ENCODE peak calls at places on chromosomes 16 and 17, in nine cellular contexts. One of them, this sample, is unnamed.

GRCh38 chr16:85248269-85248668 is 136.0 kb upstream of the CIBAR2 start:
- DNase-seq in stimulated activated CD8-positive, alpha-beta memory T cell treated with anti-CD3 and anti-CD28 coated beads, Interleukin-15, amount 100 ng/mL, for 48 hours: no peak
- DNase-seq in progenitor cell of endocrine pancreas: no peak
- DNase-seq in GM04503: no peak
- DNase-seq in stimulated activated CD4-positive, alpha-beta T cell treated with anti-CD3 and anti-CD28 coated beads, Interleukin-4, amount 100 ng/mL, for 24 hours: no peak
- DNase-seq in SW 1271: no peak
- DNase-seq in T47D: no peak
- DNase-seq in NCI-H2107: no peak
- DNase-seq in anterior cingulate cortex: no peak
- DNase-seq in this sample: no peak

GRCh38 chr17:50640701-50641338 is 6.1 kb downstream of the ABCC3 start:
- DNase-seq in anterior cingulate cortex: no peak
- DNase-seq in progenitor cell of endocrine pancreas: no peak
- DNase-seq in stimulated activated CD8-positive, alpha-beta memory T cell treated with anti-CD3 and anti-CD28 coated beads, Interleukin-15, amount 100 ng/mL, for 48 hours: no peak
- DNase-seq in NCI-H2107: no peak
- DNase-seq in SW 1271: no peak
- DNase-seq in T47D: no peak
- DNase-seq in stimulated activated CD4-positive, alpha-beta T cell treated with anti-CD3 and anti-CD28 coated beads, Interleukin-4, amount 100 ng/mL, for 24 hours: no peak
- DNase-seq in GM04503: no peak
- DNase-seq in this sample: no peak

GRCh38 chr17:63317166-63317845 is 128.8 kb downstream of the CYB561 start:
- DNase-seq in stimulated activated CD4-positive, alpha-beta T cell treated with anti-CD3 and anti-CD28 coated beads, Interleukin-4, amount 100 ng/mL, for 24 hours: no peak
- DNase-seq in progenitor cell of endocrine pancreas: no peak
- DNase-seq in stimulated activated CD8-positive, alpha-beta memory T cell treated with anti-CD3 and anti-CD28 coated beads, Interleukin-15, amount 100 ng/mL, for 48 hours: no peak
- DNase-seq in T47D: no peak
- DNase-seq in GM04503: no peak
- DNase-seq in anterior cingulate cortex: no peak
- DNase-seq in SW 1271: no peak
- DNase-seq in NCI-H2107: no peak
- DNase-seq in this sample: no peak

GRCh38 chr17:2179615-2180295 is 123.8 kb downstream of the SMG6 start:
- DNase-seq in stimulated activated CD4-positive, alpha-beta T cell treated with anti-CD3 and anti-CD28 coated beads, Interleukin-4, amount 100 ng/mL, for 24 hours: no peak
- DNase-seq in NCI-H2107: peak
- DNase-seq in SW 1271: no peak
- DNase-seq in stimulated activated CD8-positive, alpha-beta memory T cell treated with anti-CD3 and anti-CD28 coated beads, Interleukin-15, amount 100 ng/mL, for 48 hours: no peak
- DNase-seq in GM04503: peak
- DNase-seq in anterior cingulate cortex: no peak
- DNase-seq in T47D: no peak
- DNase-seq in progenitor cell of endocrine pancreas: no peak
- DNase-seq in this sample: no peak

GRCh38 chr17:5587431-5588032 is 3.2 kb upstream of the NLRP1 start:
- DNase-seq in SW 1271: peak
- DNase-seq in NCI-H2107: peak
- DNase-seq in stimulated activated CD4-positive, alpha-beta T cell treated with anti-CD3 and anti-CD28 coated beads, Interleukin-4, amount 100 ng/mL, for 24 hours: peak
- DNase-seq in GM04503: no peak
- DNase-seq in anterior cingulate cortex: peak
- DNase-seq in progenitor cell of endocrine pancreas: no peak
- DNase-seq in T47D: peak
- DNase-seq in stimulated activated CD8-positive, alpha-beta memory T cell treated with anti-CD3 and anti-CD28 coated beads, Interleukin-15, amount 100 ng/mL, for 48 hours: no peak
- DNase-seq in this sample: peak

GRCh38 chr16:81945665-81946064 is 65.6 kb downstream of the SDR42E1 start:
- DNase-seq in SW 1271: no peak
- DNase-seq in stimulated activated CD4-positive, alpha-beta T cell treated with anti-CD3 and anti-CD28 coated beads, Interleukin-4, amount 100 ng/mL, for 24 hours: no peak
- DNase-seq in stimulated activated CD8-positive, alpha-beta memory T cell treated with anti-CD3 and anti-CD28 coated beads, Interleukin-15, amount 100 ng/mL, for 48 hours: no peak
- DNase-seq in progenitor cell of endocrine pancreas: no peak
- DNase-seq in anterior cingulate cortex: no peak
- DNase-seq in NCI-H2107: no peak
- DNase-seq in GM04503: peak
- DNase-seq in T47D: no peak
- DNase-seq in this sample: no peak

GRCh38 chr16:24610421-24610765 is 71.0 kb downstream of the RBBP6 start:
- DNase-seq in GM04503: no peak
- DNase-seq in progenitor cell of endocrine pancreas: no peak
- DNase-seq in stimulated activated CD8-positive, alpha-beta memory T cell treated with anti-CD3 and anti-CD28 coated beads, Interleukin-15, amount 100 ng/mL, for 48 hours: no peak
- DNase-seq in SW 1271: no peak
- DNase-seq in T47D: peak
- DNase-seq in stimulated activated CD4-positive, alpha-beta T cell treated with anti-CD3 and anti-CD28 coated beads, Interleukin-4, amount 100 ng/mL, for 24 hours: peak
- DNase-seq in anterior cingulate cortex: no peak
- DNase-seq in NCI-H2107: no peak
- DNase-seq in this sample: no peak

GRCh38 chr17:77394540-77395295 is 253.9 kb downstream of the SEC14L1 start:
- DNase-seq in stimulated activated CD4-positive, alpha-beta T cell treated with anti-CD3 and anti-CD28 coated beads, Interleukin-4, amount 100 ng/mL, for 24 hours: no peak
- DNase-seq in NCI-H2107: peak
- DNase-seq in T47D: no peak
- DNase-seq in GM04503: no peak
- DNase-seq in anterior cingulate cortex: no peak
- DNase-seq in progenitor cell of endocrine pancreas: no peak
- DNase-seq in SW 1271: no peak
- DNase-seq in stimulated activated CD8-positive, alpha-beta memory T cell treated with anti-CD3 and anti-CD28 coated beads, Interleukin-15, amount 100 ng/mL, for 48 hours: no peak
- DNase-seq in this sample: no peak

GRCh38 chr16:50372611-50373344 is 4.0 kb upstream of the BRD7 start:
- DNase-seq in stimulated activated CD8-positive, alpha-beta memory T cell treated with anti-CD3 and anti-CD28 coated beads, Interleukin-15, amount 100 ng/mL, for 48 hours: no peak
- DNase-seq in T47D: no peak
- DNase-seq in SW 1271: no peak
- DNase-seq in stimulated activated CD4-positive, alpha-beta T cell treated with anti-CD3 and anti-CD28 coated beads, Interleukin-4, amount 100 ng/mL, for 24 hours: no peak
- DNase-seq in progenitor cell of endocrine pancreas: no peak
- DNase-seq in GM04503: no peak
- DNase-seq in anterior cingulate cortex: no peak
- DNase-seq in NCI-H2107: no peak
- DNase-seq in this sample: peak

GRCh38 chr17:56718515-56718914 is 115.2 kb downstream of the C17orf67 start:
- DNase-seq in GM04503: no peak
- DNase-seq in SW 1271: no peak
- DNase-seq in T47D: no peak
- DNase-seq in stimulated activated CD4-positive, alpha-beta T cell treated with anti-CD3 and anti-CD28 coated beads, Interleukin-4, amount 100 ng/mL, for 24 hours: no peak
- DNase-seq in anterior cingulate cortex: no peak
- DNase-seq in progenitor cell of endocrine pancreas: no peak
- DNase-seq in stimulated activated CD8-positive, alpha-beta memory T cell treated with anti-CD3 and anti-CD28 coated beads, Interleukin-15, amount 100 ng/mL, for 48 hours: no peak
- DNase-seq in NCI-H2107: no peak
- DNase-seq in this sample: no peak

GRCh38 chr16:11302977-11303376 is 21.8 kb upstream of the PRM1 start:
- DNase-seq in stimulated activated CD4-positive, alpha-beta T cell treated with anti-CD3 and anti-CD28 coated beads, Interleukin-4, amount 100 ng/mL, for 24 hours: no peak
- DNase-seq in GM04503: no peak
- DNase-seq in T47D: no peak
- DNase-seq in NCI-H2107: no peak
- DNase-seq in anterior cingulate cortex: no peak
- DNase-seq in progenitor cell of endocrine pancreas: no peak
- DNase-seq in SW 1271: no peak
- DNase-seq in stimulated activated CD8-positive, alpha-beta memory T cell treated with anti-CD3 and anti-CD28 coated beads, Interleukin-15, amount 100 ng/mL, for 48 hours: no peak
- DNase-seq in this sample: no peak

GRCh38 chr17:32697728-32698625 is 178.9 kb downstream of the MYO1D start:
- DNase-seq in T47D: no peak
- DNase-seq in anterior cingulate cortex: no peak
- DNase-seq in NCI-H2107: no peak
- DNase-seq in progenitor cell of endocrine pancreas: no peak
- DNase-seq in stimulated activated CD8-positive, alpha-beta memory T cell treated with anti-CD3 and anti-CD28 coated beads, Interleukin-15, amount 100 ng/mL, for 48 hours: no peak
- DNase-seq in GM04503: no peak
- DNase-seq in stimulated activated CD4-positive, alpha-beta T cell treated with anti-CD3 and anti-CD28 coated beads, Interleukin-4, amount 100 ng/mL, for 24 hours: no peak
- DNase-seq in SW 1271: no peak
- DNase-seq in this sample: peak

GRCh38 chr17:61380836-61381525 is 18.7 kb upstream of the TBX2 start:
- DNase-seq in SW 1271: no peak
- DNase-seq in anterior cingulate cortex: no peak
- DNase-seq in stimulated activated CD8-positive, alpha-beta memory T cell treated with anti-CD3 and anti-CD28 coated beads, Interleukin-15, amount 100 ng/mL, for 48 hours: no peak
- DNase-seq in NCI-H2107: no peak
- DNase-seq in GM04503: no peak
- DNase-seq in T47D: no peak
- DNase-seq in stimulated activated CD4-positive, alpha-beta T cell treated with anti-CD3 and anti-CD28 coated beads, Interleukin-4, amount 100 ng/mL, for 24 hours: no peak
- DNase-seq in progenitor cell of endocrine pancreas: no peak
- DNase-seq in this sample: no peak

GRCh38 chr17:27224526-27225315 is 69.2 kb upstream of the WSB1 start:
- DNase-seq in NCI-H2107: no peak
- DNase-seq in anterior cingulate cortex: no peak
- DNase-seq in GM04503: no peak
- DNase-seq in stimulated activated CD8-positive, alpha-beta memory T cell treated with anti-CD3 and anti-CD28 coated beads, Interleukin-15, amount 100 ng/mL, for 48 hours: no peak
- DNase-seq in stimulated activated CD4-positive, alpha-beta T cell treated with anti-CD3 and anti-CD28 coated beads, Interleukin-4, amount 100 ng/mL, for 24 hours: no peak
- DNase-seq in T47D: no peak
- DNase-seq in progenitor cell of endocrine pancreas: no peak
- DNase-seq in SW 1271: peak
- DNase-seq in this sample: no peak

GRCh38 chr17:48161127-48161905 is 53.8 kb downstream of the SNX11 start:
- DNase-seq in SW 1271: no peak
- DNase-seq in NCI-H2107: no peak
- DNase-seq in progenitor cell of endocrine pancreas: no peak
- DNase-seq in GM04503: no peak
- DNase-seq in anterior cingulate cortex: no peak
- DNase-seq in T47D: no peak
- DNase-seq in stimulated activated CD8-positive, alpha-beta memory T cell treated with anti-CD3 and anti-CD28 coated beads, Interleukin-15, amount 100 ng/mL, for 48 hours: no peak
- DNase-seq in stimulated activated CD4-positive, alpha-beta T cell treated with anti-CD3 and anti-CD28 coated beads, Interleukin-4, amount 100 ng/mL, for 24 hours: no peak
- DNase-seq in this sample: no peak

GRCh38 chr17:80942360-80943345 is 49.0 kb upstream of the CHMP6 start:
- DNase-seq in SW 1271: no peak
- DNase-seq in stimulated activated CD4-positive, alpha-beta T cell treated with anti-CD3 and anti-CD28 coated beads, Interleukin-4, amount 100 ng/mL, for 24 hours: no peak
- DNase-seq in progenitor cell of endocrine pancreas: no peak
- DNase-seq in NCI-H2107: no peak
- DNase-seq in anterior cingulate cortex: peak
- DNase-seq in GM04503: peak
- DNase-seq in stimulated activated CD8-positive, alpha-beta memory T cell treated with anti-CD3 and anti-CD28 coated beads, Interleukin-15, amount 100 ng/mL, for 48 hours: no peak
- DNase-seq in T47D: no peak
- DNase-seq in this sample: peak

GRCh38 chr16:80230328-80231117 is 310.3 kb upstream of the DYNLRB2 start:
- DNase-seq in NCI-H2107: no peak
- DNase-seq in progenitor cell of endocrine pancreas: no peak
- DNase-seq in GM04503: no peak
- DNase-seq in stimulated activated CD4-positive, alpha-beta T cell treated with anti-CD3 and anti-CD28 coated beads, Interleukin-4, amount 100 ng/mL, for 24 hours: no peak
- DNase-seq in stimulated activated CD8-positive, alpha-beta memory T cell treated with anti-CD3 and anti-CD28 coated beads, Interleukin-15, amount 100 ng/mL, for 48 hours: no peak
- DNase-seq in SW 1271: no peak
- DNase-seq in T47D: no peak
- DNase-seq in anterior cingulate cortex: no peak
- DNase-seq in this sample: no peak

GRCh38 chr16:57994778-57995177 is 5.7 kb downstream of the ZNF319 start:
- DNase-seq in GM04503: no peak
- DNase-seq in stimulated activated CD8-positive, alpha-beta memory T cell treated with anti-CD3 and anti-CD28 coated beads, Interleukin-15, amount 100 ng/mL, for 48 hours: peak
- DNase-seq in T47D: no peak
- DNase-seq in stimulated activated CD4-positive, alpha-beta T cell treated with anti-CD3 and anti-CD28 coated beads, Interleukin-4, amount 100 ng/mL, for 24 hours: peak
- DNase-seq in progenitor cell of endocrine pancreas: no peak
- DNase-seq in SW 1271: peak
- DNase-seq in anterior cingulate cortex: no peak
- DNase-seq in NCI-H2107: no peak
- DNase-seq in this sample: no peak